ENCODE peak calls at places on chromosome 5, in eight cellular contexts. L is fibroblast of lung, N is body of pancreas, C is neural progenitor cell, F is A549, V is upper lobe of right lung, R is hepatocyte, Q is cardiac muscle cell. Y is an unnamed sample. For H3K9me3, the result is how much of the 10 kb centered on the place peaks cover.

GRCh38 chr5:127170918-127171600 is 97.8 kb upstream of the C5orf63 start:
- DNase-seq in L (no peak), C (no peak), Q (no peak), N (no peak), V (no peak), F (no peak), R (no peak), Y (no peak)

GRCh38 chr5:101012880-101013279 is 109.8 kb upstream of the ST8SIA4 start:
- DNase-seq in Q (no peak), F (no peak), N (no peak), V (no peak), R (no peak), L (no peak), C (peak), Y (no peak)

GRCh38 chr5:168826292-168826725 is 247.1 kb upstream of the PANK3 start:
- DNase-seq in R (no peak), V (no peak), N (no peak), L (no peak), Q (no peak), C (no peak), F (no peak), Y (no peak)

GRCh38 chr5:109485030-109485429 is 75.3 kb upstream of the PJA2 start:
- DNase-seq in Q (peak), V (peak), R (peak), L (peak), N (peak), F (no peak), C (no peak), Y (peak)

GRCh38 chr5:71922584-71923106 is 184.6 kb upstream of the MAP1B start:
- DNase-seq in F (peak), C (no peak), L (no peak), R (peak), V (no peak), N (no peak), Q (no peak), Y (no peak)

GRCh38 chr5:59485629-59486439 is 407.7 kb downstream of the PDE4D start:
- DNase-seq in F (peak), R (no peak), N (no peak), C (no peak), L (peak), V (no peak), Q (no peak), Y (peak)

GRCh38 chr5:39665328-39665727 is 240.5 kb upstream of the DAB2 start:
- DNase-seq in F (no peak), C (no peak), R (no peak), Q (no peak), L (no peak), N (no peak), V (no peak), Y (no peak)

GRCh38 chr5:79931866-79932265 is 59.2 kb downstream of the MTX3 start:
- DNase-seq in F (no peak), C (no peak), L (no peak), R (no peak), N (no peak), Q (no peak), V (no peak), Y (no peak)

GRCh38 chr5:178730940-178731265 is 444 bp upstream of the ZNF354A start:
- DNase-seq in L (no peak), N (no peak), F (no peak), C (no peak), Q (no peak), V (no peak), R (no peak), Y (no peak)

GRCh38 chr5:149273237-149273636 is 1.6 kb downstream of the AFAP1L1 start:
- DNase-seq in N (no peak), Q (no peak), F (no peak), R (no peak), C (no peak), L (no peak), V (no peak), Y (no peak)

GRCh38 chr5:50301756-50302155 is 139.3 kb downstream of the EMB start:
- DNase-seq in L (no peak), V (no peak), F (no peak), Q (no peak), C (no peak), N (no peak), R (no peak), Y (no peak)

GRCh38 chr5:111550282-111551020 is 38.1 kb upstream of the STARD4 start:
- DNase-seq in C (peak), F (peak), L (peak), V (no peak), Q (peak), N (peak), R (peak), Y (peak)

GRCh38 chr5:61332891-61333350 is 863 bp downstream of the ZSWIM6 start:
- DNase-seq in V (peak), Q (peak), L (peak), C (peak), F (peak), R (peak), N (peak), Y (peak)

GRCh38 chr5:107235167-107235566 is 435.6 kb downstream of the EFNA5 start:
- DNase-seq in R (no peak), V (no peak), C (no peak), L (no peak), Q (no peak), F (no peak), N (no peak), Y (peak)

GRCh38 chr5:143921525-143922311 is 109.8 kb downstream of the HMHB1 start:
- DNase-seq in C (no peak), F (peak), R (no peak), Q (no peak), N (no peak), L (peak), V (no peak), Y (no peak)

GRCh38 chr5:72179816-72180440 is 72.7 kb downstream of the MAP1B start:
- DNase-seq in L (no peak), Q (no peak), R (no peak), F (no peak), N (no peak), V (no peak), C (no peak), Y (no peak)

GRCh38 chr5:173814053-173814452 is 74.1 kb upstream of the CPEB4 start:
- DNase-seq in Q (no peak), N (no peak), V (no peak), C (no peak), R (no peak), L (no peak), F (no peak), Y (no peak)

GRCh38 chr5:172429201-172429940 is 25.0 kb downstream of the SH3PXD2B start:
- DNase-seq in R (peak), V (no peak), Q (no peak), N (no peak), L (peak), C (no peak), F (no peak), Y (peak)

GRCh38 chr5:144237851-144238250 is 67.2 kb downstream of the KCTD16 start:
- DNase-seq in N (no peak), C (no peak), L (no peak), Q (no peak), F (no peak), R (no peak), V (no peak), Y (no peak)

GRCh38 chr5:159199780-159200179 is 9.6 kb downstream of the RNF145 start:
- DNase-seq in L (no peak), Q (no peak), R (no peak), N (no peak), V (no peak), C (no peak), F (no peak), Y (no peak)

GRCh38 chr5:78953092-78953800 is 31.9 kb downstream of the ARSB start:
- DNase-seq in C (no peak), R (no peak), L (peak), F (no peak), Q (no peak), N (no peak), V (no peak), Y (no peak)

GRCh38 chr5:66425842-66426241 is 170.4 kb upstream of the MAST4 start:
- DNase-seq in R (no peak), Q (no peak), N (no peak), C (no peak), F (no peak), V (no peak), L (no peak), Y (no peak)

GRCh38 chr5:55188656-55189380 is 15.8 kb upstream of the CDC20B start:
- DNase-seq in N (no peak), L (no peak), V (no peak), C (no peak), F (peak), R (no peak), Q (no peak), Y (no peak)

GRCh38 chr5:125026900-125027731 is 280.7 kb upstream of the ZNF608 start:
- DNase-seq in C (no peak), R (peak), F (no peak), V (no peak), N (peak), L (no peak), Q (peak), Y (no peak)

GRCh38 chr5:139649082-139649991 is 1.2 kb downstream of the CXXC5 start:
- DNase-seq in N (peak), F (no peak), L (no peak), C (peak), V (peak), Q (peak), R (peak), Y (peak)

GRCh38 chr5:17219006-17219422 is 1.6 kb downstream of the BASP1 start:
- DNase-seq in C (peak), F (peak), R (peak), Q (peak), N (no peak), L (no peak), V (peak), Y (no peak)

GRCh38 chr5:56763711-56764466 is 51.5 kb upstream of the MAP3K1 start:
- DNase-seq in C (no peak), F (no peak), L (peak), N (peak), Q (no peak), V (no peak), R (peak), Y (no peak)

GRCh38 chr5:65760504-65761275 is 38.7 kb downstream of the NLN start:
- DNase-seq in R (peak), V (no peak), C (no peak), L (peak), Q (no peak), F (peak), N (peak), Y (no peak)

GRCh38 chr5:78507531-78507930 is 141.0 kb downstream of the LHFPL2 start:
- DNase-seq in N (no peak), F (no peak), R (no peak), C (no peak), L (no peak), Q (no peak), V (no peak), Y (no peak)

GRCh38 chr5:125408582-125409069 is 662.2 kb upstream of the ZNF608 start:
- DNase-seq in C (no peak), F (peak), Q (no peak), L (peak), V (no peak), R (peak), N (no peak), Y (no peak)

GRCh38 chr5:7941692-7942091 is 72.7 kb downstream of the MTRR start:
- DNase-seq in F (no peak), C (peak), L (no peak), R (no peak), V (no peak), Q (no peak), N (no peak), Y (no peak)

GRCh38 chr5:55604611-55605067 is 69.9 kb upstream of the PLPP1 start:
- DNase-seq in Q (peak), F (no peak), L (peak), R (no peak), N (no peak), C (peak), V (no peak), Y (peak)

GRCh38 chr5:128538249-128539037 is 398 bp upstream of the FBN2 start:
- DNase-seq in R (peak), V (peak), N (no peak), L (peak), C (peak), Q (peak), F (peak), Y (peak)

GRCh38 chr5:16392718-16393117 is 72.9 kb downstream of the ZNF622 start:
- DNase-seq in N (no peak), Q (no peak), R (no peak), V (no peak), C (no peak), F (no peak), L (no peak), Y (no peak)

GRCh38 chr5:75666801-75667200 is 50.4 kb downstream of the POC5 start:
- DNase-seq in C (peak), V (no peak), Q (no peak), L (no peak), F (peak), N (no peak), R (no peak), Y (no peak)

GRCh38 chr5:132466453-132467291 is 23.9 kb downstream of the IRF1 start:
- DNase-seq in F (no peak), L (peak), Q (no peak), V (peak), N (peak), C (no peak), R (no peak), Y (peak)

GRCh38 chr5:132465095-132465707 is 25.4 kb downstream of the IRF1 start:
- DNase-seq in F (no peak), L (no peak), C (no peak), N (no peak), R (no peak), V (peak), Q (no peak), Y (peak)

GRCh38 chr5:132463808-132464154 is 26.8 kb downstream of the IRF1 start:
- DNase-seq in F (no peak), C (no peak), N (no peak), R (no peak), L (no peak), Q (no peak), V (no peak), Y (no peak)

GRCh38 chr5:132462856-132463745 is 27.5 kb downstream of the IRF1 start:
- DNase-seq in L (no peak), R (no peak), Q (no peak), V (peak), N (no peak), F (no peak), C (no peak), Y (no peak)

DNA sequence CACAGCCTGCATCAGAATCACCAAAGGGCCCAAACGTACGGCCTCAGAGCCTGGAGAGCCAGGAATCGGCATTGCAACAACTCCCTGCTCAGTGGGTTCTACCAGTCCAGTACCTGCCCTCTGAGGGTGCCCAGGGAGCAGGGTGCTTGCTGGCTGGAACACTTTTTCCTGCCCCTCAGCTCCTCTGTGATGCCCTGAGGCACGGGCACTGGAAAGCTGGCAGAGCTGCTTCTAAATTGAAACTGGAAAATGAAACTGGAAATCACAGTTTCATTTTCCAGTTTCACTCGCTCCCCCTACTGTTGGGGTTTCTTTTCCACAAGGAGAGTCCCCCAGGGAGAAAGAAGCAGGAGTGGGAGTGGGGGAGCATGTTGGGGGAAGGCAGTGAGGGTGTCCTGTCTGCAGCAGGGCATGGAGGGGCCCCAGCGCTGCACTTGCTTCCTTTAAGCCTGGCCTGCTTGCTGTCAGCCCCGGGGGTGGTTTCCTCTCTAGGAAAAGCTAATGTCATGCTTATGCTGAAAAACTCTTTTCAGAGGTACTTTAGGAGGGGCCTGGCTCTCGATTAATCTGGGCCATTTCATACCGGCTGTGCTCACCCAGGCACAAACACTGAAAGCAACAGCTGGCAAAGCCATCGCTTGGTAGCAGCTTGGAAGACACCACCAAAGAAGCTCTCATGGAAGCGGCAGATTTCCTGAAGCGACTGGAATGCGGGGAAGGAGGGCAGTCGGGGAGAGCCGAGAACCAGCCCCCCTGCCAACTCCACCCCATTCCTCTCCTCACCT is 26.2 kb downstream of the IRF1 start:
- DNase-seq in F (no peak), V (no peak), R (no peak), C (peak), Q (no peak), L (no peak), N (no peak), Y (peak)
- H3K4me3 ChIP-seq in F (no peak), V (peak), R (no peak), C (no peak), Q (no peak), L (no peak), N (no peak), Y (peak)

GRCh38 chr5:141439411-141440141 is 9.3 kb downstream of the PCDHGA12 start:
- DNase-seq in F (no peak), C (no peak), V (no peak), N (no peak), R (no peak), Q (no peak), L (no peak), Y (peak)

GRCh38 chr5:141431286-141431685 is 979 bp downstream of the PCDHGA12 start:
- DNase-seq in L (peak), C (no peak), V (no peak), F (no peak), N (no peak), Q (no peak), R (no peak), Y (no peak)

GRCh38 chr5:141434006-141434405 is 3.7 kb downstream of the PCDHGA12 start:
- DNase-seq in N (no peak), C (no peak), L (peak), F (no peak), Q (no peak), V (no peak), R (no peak), Y (no peak)

GRCh38 chr5:141441571-141442170 is 11.4 kb downstream of the PCDHGA12 start:
- DNase-seq in Q (no peak), C (no peak), V (no peak), R (no peak), L (no peak), F (no peak), N (no peak), Y (no peak)

DNA sequence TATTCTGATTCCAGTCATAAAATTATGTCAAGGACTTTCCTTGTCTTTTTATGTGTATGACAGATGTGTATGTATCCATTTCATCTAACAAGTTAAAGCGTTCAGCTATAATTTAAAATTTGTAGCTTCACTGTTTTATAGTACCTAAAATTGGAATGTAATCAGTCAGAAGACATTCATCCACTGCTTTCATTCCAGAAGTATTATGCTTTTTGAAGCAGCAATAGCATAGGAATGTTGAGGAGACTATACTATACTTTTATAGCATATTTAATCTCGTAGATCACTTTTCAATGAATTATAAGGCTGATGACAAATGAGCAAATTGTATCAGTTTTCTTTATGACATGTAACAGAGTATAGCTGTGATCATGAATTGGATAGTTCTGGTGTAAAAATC is 6.9 kb downstream of the PCDHGA12 start:
- DNase-seq in Q (no peak), F (no peak), N (no peak), V (no peak), R (no peak), L (no peak), C (no peak), Y (no peak)
- H3K9me3 ChIP-seq in Q (under half), F (under half), N (half or more), V (under half), R (under half), L (under half), C (under half), Y (under half)

DNA sequence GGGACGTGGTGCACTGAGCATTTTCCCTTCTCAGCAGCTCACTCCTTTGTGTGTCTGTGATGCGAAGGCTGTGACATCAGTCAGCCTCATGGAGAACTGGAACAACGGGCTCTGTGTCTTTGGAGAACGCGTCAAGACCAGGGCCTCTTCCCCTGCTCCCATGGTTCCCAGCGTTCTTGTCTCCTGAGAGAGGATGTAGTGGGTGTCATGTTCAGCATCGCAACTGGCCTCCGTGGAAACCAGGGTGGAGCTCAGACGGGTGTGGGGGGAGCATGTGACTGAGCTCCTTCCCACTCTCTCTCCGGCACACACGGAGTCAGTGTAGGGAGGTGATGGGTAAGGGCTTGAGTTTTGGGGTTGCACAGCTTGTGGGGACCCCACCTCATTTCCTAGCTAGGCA is 59.7 kb downstream of the TENT4A start:
- DNase-seq in L (no peak), C (no peak), R (no peak), V (no peak), Q (no peak), F (no peak), N (no peak), Y (peak)
- H3K4me3 ChIP-seq in L (no peak), C (no peak), R (no peak), V (no peak), Q (no peak), F (peak), N (no peak), Y (peak)

DNA sequence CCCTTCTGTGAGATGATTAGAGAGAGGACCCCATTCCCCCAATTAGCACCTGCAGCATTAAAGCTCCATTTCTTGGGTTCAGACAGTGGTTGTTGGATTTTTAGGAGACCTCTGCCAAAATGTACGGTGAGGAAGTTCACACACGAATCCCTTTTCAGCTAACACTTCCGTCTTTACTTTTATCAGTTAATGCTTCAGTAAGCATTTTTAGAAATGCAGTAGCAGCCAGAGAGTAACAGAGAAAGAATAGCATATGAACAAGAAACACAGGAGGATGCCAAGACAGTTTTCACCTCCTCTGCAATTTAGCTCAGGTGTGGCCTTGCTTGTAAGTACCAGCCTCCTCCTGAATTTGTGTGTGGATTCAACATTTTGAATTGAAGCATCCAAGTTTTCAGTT is 312.9 kb downstream of the ISL1 start:
- DNase-seq in L (no peak), R (no peak), V (no peak), Q (no peak), N (no peak), C (no peak), F (no peak), Y (no peak)
- H3K9me3 ChIP-seq in L (under half), R (under half), V (under half), Q (under half), N (under half), C (under half), F (under half), Y (under half)

GRCh38 chr5:176630681-176631222 is 277 bp downstream of the EIF4E1B start:
- DNase-seq in V (no peak), R (no peak), N (no peak), F (no peak), L (no peak), C (no peak), Q (no peak), Y (no peak)

GRCh38 chr5:176629317-176629852 is 949 bp downstream of the SNCB start:
- DNase-seq in F (no peak), L (no peak), N (no peak), C (no peak), R (no peak), Q (no peak), V (no peak), Y (no peak)

GRCh38 chr5:176629853-176630680 is at the start of the genes EIF4E1B and SNCB:
- DNase-seq in R (peak), V (no peak), N (no peak), L (peak), C (peak), F (peak), Q (peak), Y (no peak)

GRCh38 chr5:176632777-176633176 is 2.3 kb downstream of the EIF4E1B start:
- DNase-seq in C (no peak), Q (no peak), N (no peak), L (no peak), R (no peak), V (no peak), F (no peak), Y (no peak)

GRCh38 chr5:176631383-176631970 is 1.0 kb downstream of the EIF4E1B start:
- DNase-seq in C (no peak), F (no peak), N (no peak), V (no peak), Q (no peak), L (no peak), R (no peak), Y (no peak)
- H3K4me3 ChIP-seq in C (peak), F (no peak), N (no peak), V (no peak), Q (no peak), L (no peak), R (no peak), Y (no peak)

Y was measured in SJCRH30.